ENCODE peak calls at places on chromosomes 4 and X, in four cellular contexts. One of them, this sample, is unnamed.

GRCh38 chr4:39682133-39682532 is 15.8 kb upstream of the UBE2K start:
- DNase-seq in trophoblast cell: no peak
- DNase-seq in mesenchymal stem cell: no peak
- DNase-seq in mesendoderm: no peak
- DNase-seq in this sample: no peak

GRCh38 chrX:97766496-97767095 is 882.9 kb downstream of the RPA4 start:
- DNase-seq in trophoblast cell: no peak
- DNase-seq in mesenchymal stem cell: no peak
- DNase-seq in mesendoderm: peak
- DNase-seq in this sample: no peak

GRCh38 chr4:112515278-112516075 is 503 bp downstream of the NEUROG2 start:
- DNase-seq in trophoblast cell: peak
- DNase-seq in mesenchymal stem cell: peak
- DNase-seq in mesendoderm: peak
- DNase-seq in this sample: peak

GRCh38 chr4:127783026-127783769 is 1.1 kb downstream of the HSPA4L start:
- DNase-seq in trophoblast cell: peak
- DNase-seq in mesenchymal stem cell: peak
- DNase-seq in mesendoderm: peak
- DNase-seq in this sample: peak

GRCh38 chr4:141955696-141956095 is 319.3 kb downstream of the IL15 start:
- DNase-seq in trophoblast cell: no peak
- DNase-seq in mesenchymal stem cell: no peak
- DNase-seq in mesendoderm: no peak
- DNase-seq in this sample: no peak

GRCh38 chr4:185566425-185566824 is 31.1 kb upstream of the PDLIM3 start:
- DNase-seq in trophoblast cell: peak
- DNase-seq in mesenchymal stem cell: no peak
- DNase-seq in mesendoderm: peak
- DNase-seq in this sample: no peak

GRCh38 chr4:121765941-121766538 is 1.1 kb upstream of the SMIM43 start:
- DNase-seq in trophoblast cell: no peak
- DNase-seq in mesenchymal stem cell: no peak
- DNase-seq in mesendoderm: peak
- DNase-seq in this sample: no peak

GRCh38 chr4:185839204-185839712 is 27.3 kb upstream of the SORBS2 start:
- DNase-seq in trophoblast cell: peak
- DNase-seq in mesenchymal stem cell: peak
- DNase-seq in mesendoderm: peak
- DNase-seq in this sample: peak

GRCh38 chrX:152895724-152896420 is 2.0 kb upstream of the ZNF185 start:
- DNase-seq in trophoblast cell: no peak
- DNase-seq in mesenchymal stem cell: no peak
- DNase-seq in mesendoderm: no peak
- DNase-seq in this sample: no peak

GRCh38 chr4:185395255-185395955 is at the start of gene LRP2BP:
- DNase-seq in trophoblast cell: no peak
- DNase-seq in mesenchymal stem cell: peak
- DNase-seq in mesendoderm: no peak
- DNase-seq in this sample: no peak

GRCh38 chr4:81237791-81238190 is 22.8 kb upstream of the PRKG2 start:
- DNase-seq in trophoblast cell: no peak
- DNase-seq in mesenchymal stem cell: no peak
- DNase-seq in mesendoderm: no peak
- DNase-seq in this sample: no peak

GRCh38 chrX:112851161-112851779 is 10.6 kb upstream of the AMOT start:
- DNase-seq in trophoblast cell: no peak
- DNase-seq in mesenchymal stem cell: no peak
- DNase-seq in mesendoderm: peak
- DNase-seq in this sample: no peak

GRCh38 chrX:12779534-12779933 is 11.7 kb upstream of the PRPS2 start:
- DNase-seq in trophoblast cell: no peak
- DNase-seq in mesenchymal stem cell: peak
- DNase-seq in mesendoderm: peak
- DNase-seq in this sample: no peak

GRCh38 chr4:23368081-23368697 is 521.7 kb downstream of the PPARGC1A start:
- DNase-seq in trophoblast cell: peak
- DNase-seq in mesenchymal stem cell: peak
- DNase-seq in mesendoderm: peak
- DNase-seq in this sample: peak

GRCh38 chr4:185165605-185166063 is 22.6 kb downstream of the SLC25A4 start:
- DNase-seq in trophoblast cell: no peak
- DNase-seq in mesenchymal stem cell: peak
- DNase-seq in mesendoderm: no peak
- DNase-seq in this sample: no peak

GRCh38 chr4:189548484-189549160 is 392.1 kb upstream of the FRG1 start:
- DNase-seq in trophoblast cell: no peak
- DNase-seq in mesenchymal stem cell: no peak
- DNase-seq in mesendoderm: no peak
- DNase-seq in this sample: no peak

GRCh38 chrX:105564536-105564935 is 257.8 kb upstream of the NRK start:
- DNase-seq in trophoblast cell: no peak
- DNase-seq in mesenchymal stem cell: peak
- DNase-seq in mesendoderm: no peak
- DNase-seq in this sample: no peak

GRCh38 chr4:156198511-156198910 is 244.8 kb upstream of the CTSO start:
- DNase-seq in trophoblast cell: no peak
- DNase-seq in mesenchymal stem cell: no peak
- DNase-seq in mesendoderm: no peak
- DNase-seq in this sample: no peak

GRCh38 chr4:137065306-137065705 is 467.0 kb downstream of the PCDH18 start:
- DNase-seq in trophoblast cell: no peak
- DNase-seq in mesenchymal stem cell: peak
- DNase-seq in mesendoderm: peak
- DNase-seq in this sample: no peak

GRCh38 chr4:81031389-81032173 is 1.1 kb downstream of the BMP3 start:
- DNase-seq in trophoblast cell: no peak
- DNase-seq in mesenchymal stem cell: no peak
- DNase-seq in mesendoderm: peak
- DNase-seq in this sample: no peak

GRCh38 chrX:13702390-13702789 is 13.5 kb downstream of the RAB9A start:
- DNase-seq in trophoblast cell: no peak
- DNase-seq in mesenchymal stem cell: no peak
- DNase-seq in mesendoderm: no peak
- DNase-seq in this sample: no peak

GRCh38 chr4:121796283-121796682 is 4.8 kb upstream of the EXOSC9 start:
- DNase-seq in trophoblast cell: no peak
- DNase-seq in mesenchymal stem cell: no peak
- DNase-seq in mesendoderm: no peak
- DNase-seq in this sample: no peak

GRCh38 chr4:127809173-127809800 is 27.2 kb downstream of the HSPA4L start:
- DNase-seq in trophoblast cell: no peak
- DNase-seq in mesenchymal stem cell: peak
- DNase-seq in mesendoderm: peak
- DNase-seq in this sample: no peak

GRCh38 chr4:1594871-1595788 is 89.0 kb downstream of the FAM53A start:
- DNase-seq in trophoblast cell: no peak
- DNase-seq in mesenchymal stem cell: no peak
- DNase-seq in mesendoderm: no peak
- DNase-seq in this sample: no peak

GRCh38 chrX:39688576-39689373 is 409.0 kb downstream of the BCOR start:
- DNase-seq in trophoblast cell: peak
- DNase-seq in mesenchymal stem cell: peak
- DNase-seq in mesendoderm: peak
- DNase-seq in this sample: peak

GRCh38 chrX:44462851-44463250 is 79.8 kb downstream of the FUNDC1 start:
- DNase-seq in trophoblast cell: no peak
- DNase-seq in mesenchymal stem cell: no peak
- DNase-seq in mesendoderm: no peak
- DNase-seq in this sample: no peak

GRCh38 chr4:56961107-56961500 is 16.3 kb downstream of the NOA1 start:
- DNase-seq in trophoblast cell: no peak
- DNase-seq in mesenchymal stem cell: no peak
- DNase-seq in mesendoderm: no peak
- DNase-seq in this sample: no peak

GRCh38 chrX:63350979-63351616 is at the start of gene SPIN4:
- DNase-seq in trophoblast cell: peak
- DNase-seq in mesenchymal stem cell: peak
- DNase-seq in mesendoderm: peak
- DNase-seq in this sample: peak

GRCh38 chr4:150094676-150095075 is 16.4 kb downstream of the DCLK2 start:
- DNase-seq in trophoblast cell: no peak
- DNase-seq in mesenchymal stem cell: no peak
- DNase-seq in mesendoderm: no peak
- DNase-seq in this sample: no peak

GRCh38 chr4:124722069-124722468 is 9.5 kb upstream of the ANKRD50 start:
- DNase-seq in trophoblast cell: no peak
- DNase-seq in mesenchymal stem cell: peak
- DNase-seq in mesendoderm: no peak
- DNase-seq in this sample: no peak

GRCh38 chrX:110146521-110146920 is 143.6 kb downstream of the TMEM164 start:
- DNase-seq in trophoblast cell: no peak
- DNase-seq in mesenchymal stem cell: peak
- DNase-seq in mesendoderm: peak
- DNase-seq in this sample: peak

GRCh38 chrX:39894626-39895025 is 203.1 kb downstream of the BCOR start:
- DNase-seq in trophoblast cell: no peak
- DNase-seq in mesenchymal stem cell: no peak
- DNase-seq in mesendoderm: no peak
- DNase-seq in this sample: no peak

GRCh38 chrX:31546130-31546529 is 474.3 kb upstream of the FTHL17 start:
- DNase-seq in trophoblast cell: no peak
- DNase-seq in mesenchymal stem cell: peak
- DNase-seq in mesendoderm: peak
- DNase-seq in this sample: no peak

GRCh38 chr4:122652379-122652778 is 31.5 kb upstream of the IL21 start:
- DNase-seq in trophoblast cell: peak
- DNase-seq in mesenchymal stem cell: peak
- DNase-seq in mesendoderm: peak
- DNase-seq in this sample: no peak

GRCh38 chrX:93428497-93428896 is 244.9 kb downstream of the NAP1L3 start:
- DNase-seq in trophoblast cell: no peak
- DNase-seq in mesenchymal stem cell: no peak
- DNase-seq in mesendoderm: no peak
- DNase-seq in this sample: no peak
- H2BK120ac ChIP-seq in trophoblast cell: no peak
- H2BK120ac ChIP-seq in mesenchymal stem cell: no peak
- H2BK120ac ChIP-seq in mesendoderm: no peak
- H2BK120ac ChIP-seq in this sample: no peak

DNA sequence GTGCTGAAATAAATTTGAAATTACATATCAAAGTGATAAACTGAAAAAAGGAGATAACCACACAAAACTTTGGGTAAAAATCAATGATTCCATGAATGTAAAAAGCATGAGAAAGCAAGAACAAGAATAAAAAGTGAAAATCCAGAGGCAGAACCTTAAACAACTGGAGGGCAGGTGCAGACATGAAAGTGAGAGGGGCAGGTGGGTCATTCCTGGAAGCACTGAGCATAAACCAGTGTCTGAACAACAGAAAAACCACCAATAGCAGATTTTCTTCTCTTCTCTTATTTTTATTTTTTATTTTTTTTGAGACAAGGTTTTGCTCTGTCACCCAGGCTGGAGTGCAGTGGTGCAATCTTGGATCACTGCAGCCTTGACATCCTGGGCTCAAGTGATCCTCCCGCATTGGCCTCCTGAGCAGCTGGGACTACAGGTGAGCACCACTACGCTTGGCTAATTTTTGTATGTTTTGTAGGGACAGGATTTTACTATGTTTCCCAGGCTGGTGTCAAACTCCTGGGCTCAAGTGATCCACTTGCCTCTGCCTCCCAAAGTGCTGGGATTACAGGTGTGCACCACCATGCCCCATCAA is 46.8 kb upstream of the GPR78 start:
- DNase-seq in trophoblast cell: peak
- DNase-seq in mesenchymal stem cell: no peak
- DNase-seq in mesendoderm: no peak
- DNase-seq in this sample: no peak
- H2BK120ac ChIP-seq in trophoblast cell: peak
- H2BK120ac ChIP-seq in mesenchymal stem cell: no peak
- H2BK120ac ChIP-seq in mesendoderm: no peak
- H2BK120ac ChIP-seq in this sample: no peak

GRCh38 chr4:12975511-12975910 is 508.6 kb downstream of the RAB28 start:
- DNase-seq in trophoblast cell: no peak
- DNase-seq in mesenchymal stem cell: no peak
- DNase-seq in mesendoderm: no peak
- DNase-seq in this sample: no peak
- H2BK120ac ChIP-seq in trophoblast cell: no peak
- H2BK120ac ChIP-seq in mesenchymal stem cell: no peak
- H2BK120ac ChIP-seq in mesendoderm: no peak
- H2BK120ac ChIP-seq in this sample: no peak

GRCh38 chr4:94714761-94715160 is 43.0 kb upstream of the BMPR1B start:
- DNase-seq in trophoblast cell: peak
- DNase-seq in mesenchymal stem cell: peak
- DNase-seq in mesendoderm: no peak
- DNase-seq in this sample: no peak
- H2BK120ac ChIP-seq in trophoblast cell: no peak
- H2BK120ac ChIP-seq in mesenchymal stem cell: no peak
- H2BK120ac ChIP-seq in mesendoderm: no peak
- H2BK120ac ChIP-seq in this sample: no peak

DNA sequence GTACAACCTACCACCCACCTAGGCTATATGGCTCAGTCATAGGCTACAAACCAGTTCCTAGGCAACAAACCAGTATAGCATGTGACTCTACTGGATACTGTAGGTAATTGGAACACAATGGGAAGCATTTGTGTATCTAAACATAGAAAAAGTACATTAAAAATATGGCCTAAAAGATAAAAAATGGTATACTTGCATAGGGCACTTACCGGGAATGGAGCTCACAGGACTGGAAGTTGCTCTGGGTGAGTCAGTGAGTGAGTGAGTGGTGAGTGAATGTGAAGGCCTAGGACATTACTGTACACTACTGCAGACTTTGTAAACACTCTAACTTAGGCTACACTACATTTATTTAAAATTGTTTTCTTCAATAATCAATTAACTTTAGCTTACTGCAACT is 139.2 kb upstream of the RBPJ start:
- DNase-seq in trophoblast cell: no peak
- DNase-seq in mesenchymal stem cell: no peak
- DNase-seq in mesendoderm: no peak
- DNase-seq in this sample: no peak
- H2BK120ac ChIP-seq in trophoblast cell: no peak
- H2BK120ac ChIP-seq in mesenchymal stem cell: no peak
- H2BK120ac ChIP-seq in mesendoderm: no peak
- H2BK120ac ChIP-seq in this sample: no peak